ENCODE peak calls at places on chromosome 12, in four cellular contexts. P, Z, X and I are unnamed samples.

GRCh38 chr12:68042212-68042699 is 53.0 kb downstream of the IFNG-AS1 start:
- DNase-seq in P (no peak), Z (peak), X (no peak), I (no peak)

GRCh38 chr12:107379852-107380567 is 286.7 kb upstream of the CRY1 start:
- DNase-seq in P (no peak), Z (peak), X (no peak), I (no peak)

GRCh38 chr12:113844495-113845175 is 121.5 kb downstream of the RBM19 start:
- DNase-seq in P (no peak), Z (no peak), X (no peak), I (no peak)

GRCh38 chr12:130715996-130716917 is at the start of gene RIMBP2:
- DNase-seq in P (peak), Z (peak), X (no peak), I (no peak)

GRCh38 chr12:106327256-106327852 is 24.8 kb downstream of the TCP11L2 start:
- DNase-seq in P (no peak), Z (no peak), X (no peak), I (no peak)

GRCh38 chr12:95096852-95097251 is 23.4 kb upstream of the NR2C1 start:
- DNase-seq in P (peak), Z (peak), X (no peak), I (no peak)

GRCh38 chr12:82912406-82912805 is 225.7 kb downstream of the TMTC2 start:
- DNase-seq in P (no peak), Z (peak), X (no peak), I (no peak)

GRCh38 chr12:92602930-92603623 is 99.7 kb upstream of the PLEKHG7 start:
- DNase-seq in P (no peak), Z (peak), X (no peak), I (no peak)

GRCh38 chr12:33223956-33224355 is 215.7 kb downstream of the SYT10 start:
- DNase-seq in P (no peak), Z (no peak), X (no peak), I (no peak)

GRCh38 chr12:28550757-28551381 is 360.6 kb downstream of the CCDC91 start:
- DNase-seq in P (no peak), Z (peak), X (peak), I (no peak)

GRCh38 chr12:27583057-27583797 is 59.2 kb downstream of the PPFIBP1 start:
- DNase-seq in P (peak), Z (peak), X (peak), I (no peak)

GRCh38 chr12:106211973-106212372 is 35.8 kb downstream of the CKAP4 start:
- DNase-seq in P (no peak), Z (no peak), X (no peak), I (no peak)

GRCh38 chr12:12819221-12819620 is 6.1 kb downstream of the DDX47 start:
- DNase-seq in P (no peak), Z (no peak), X (no peak), I (no peak)

GRCh38 chr12:50415899-50416479 is 15.3 kb downstream of the LARP4 start:
- DNase-seq in P (no peak), Z (no peak), X (peak), I (no peak)

GRCh38 chr12:43057561-43057960 is 468.0 kb upstream of the PRICKLE1 start:
- DNase-seq in P (no peak), Z (peak), X (no peak), I (no peak)

GRCh38 chr12:78473136-78473535 is 391.4 kb upstream of the SYT1 start:
- DNase-seq in P (no peak), Z (peak), X (peak), I (no peak)

GRCh38 chr12:15838986-15839385 is 43.2 kb upstream of the STRAP start:
- DNase-seq in P (no peak), Z (no peak), X (no peak), I (no peak)

GRCh38 chr12:11795910-11796459 is 146.5 kb downstream of the ETV6 start:
- DNase-seq in P (no peak), Z (peak), X (peak), I (no peak)

GRCh38 chr12:130764073-130764472 is 48.0 kb upstream of the RIMBP2 start:
- DNase-seq in P (no peak), Z (peak), X (peak), I (no peak)

GRCh38 chr12:69580074-69580473 is 5.2 kb upstream of the CCT2 start:
- DNase-seq in P (no peak), Z (no peak), X (no peak), I (no peak)

GRCh38 chr12:29510591-29511174 is 13.2 kb upstream of the OVCH1 start:
- DNase-seq in P (no peak), Z (no peak), X (no peak), I (no peak)

GRCh38 chr12:124568431-124569374 is 1.3 kb upstream of the NCOR2 start:
- DNase-seq in P (peak), Z (peak), X (no peak), I (peak)

GRCh38 chr12:78887444-78887843 is 22.9 kb downstream of the SYT1 start:
- DNase-seq in P (no peak), Z (no peak), X (no peak), I (no peak)

GRCh38 chr12:569803-570236 is 93.4 kb downstream of the NINJ2 start:
- DNase-seq in P (peak), Z (peak), X (peak), I (peak)

GRCh38 chr12:42565633-42566032 is 23.9 kb downstream of the PRICKLE1 start:
- DNase-seq in P (no peak), Z (no peak), X (peak), I (no peak)

GRCh38 chr12:85448548-85449139 is 168.6 kb downstream of the ALX1 start:
- DNase-seq in P (no peak), Z (peak), X (peak), I (no peak)

GRCh38 chr12:112809684-112810083 is 18.1 kb downstream of the RPH3A start:
- DNase-seq in P (no peak), Z (no peak), X (no peak), I (no peak)

DNA sequence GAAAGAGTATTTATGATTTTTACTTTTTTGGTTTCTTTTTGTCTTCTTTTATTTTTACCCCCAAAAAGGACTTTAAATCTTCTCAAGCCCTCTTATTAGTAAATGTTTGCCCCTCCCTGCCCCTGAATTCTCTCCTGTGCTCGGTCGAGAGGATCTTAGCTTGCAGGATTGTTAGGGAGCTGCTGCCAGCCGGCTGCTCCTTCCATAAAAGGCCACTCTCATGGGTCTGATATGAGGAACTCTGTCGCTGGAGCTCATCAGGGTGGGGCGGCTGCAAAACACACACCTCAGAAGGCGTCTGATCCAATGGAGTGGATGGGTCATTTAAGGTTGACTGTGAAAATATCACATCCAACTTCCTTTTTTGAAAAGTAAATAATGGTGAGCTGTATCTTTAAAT is 8.5 kb downstream of the LTBR start:
- DNase-seq in P (no peak), Z (no peak), X (no peak), I (no peak)
- TF ChIP-seq POLR2A in P (no peak), Z (no peak), X (no peak), I (no peak)

GRCh38 chr12:56476972-56477432 is 8.6 kb downstream of the SPRYD4 start:
- DNase-seq in P (no peak), Z (no peak), X (no peak), I (no peak)

GRCh38 chr12:56477521-56478225 is 9.3 kb downstream of the SPRYD4 start:
- DNase-seq in P (no peak), Z (no peak), X (no peak), I (no peak)

GRCh38 chr12:56476143-56476542 is 7.8 kb downstream of the SPRYD4 start:
- DNase-seq in P (no peak), Z (no peak), X (no peak), I (no peak)

GRCh38 chr12:56469007-56469930 is 891 bp downstream of the SPRYD4 start:
- DNase-seq in P (peak), Z (no peak), X (no peak), I (no peak)

GRCh38 chr12:56474389-56474788 is 6.0 kb downstream of the SPRYD4 start:
- DNase-seq in P (no peak), Z (no peak), X (no peak), I (peak)
- TF ChIP-seq POLR2A in P (no peak), Z (no peak), X (no peak), I (no peak)

GRCh38 chr12:14802961-14803829 is at the start of the genes C12orf60 and WBP11:
- DNase-seq in P (peak), Z (peak), X (peak), I (peak)
- TF ChIP-seq POLR2A in P (peak), Z (peak), X (peak), I (peak)

GRCh38 chr12:7502612-7503011 is 965 bp downstream of the CD163 start:
- DNase-seq in P (no peak), Z (no peak), X (no peak), I (no peak)

GRCh38 chr12:7501031-7501585 is 2.5 kb downstream of the CD163 start:
- DNase-seq in P (no peak), Z (peak), X (no peak), I (no peak)

GRCh38 chr12:7495136-7495535 is 8.4 kb downstream of the CD163 start:
- DNase-seq in P (no peak), Z (no peak), X (no peak), I (no peak)

GRCh38 chr12:7497661-7498060 is 5.9 kb downstream of the CD163 start:
- DNase-seq in P (no peak), Z (no peak), X (no peak), I (no peak)

GRCh38 chr12:7498832-7499231 is 4.7 kb downstream of the CD163 start:
- DNase-seq in P (no peak), Z (peak), X (no peak), I (no peak)
- TF ChIP-seq POLR2A in P (no peak), Z (no peak), X (no peak), I (no peak)

DNA sequence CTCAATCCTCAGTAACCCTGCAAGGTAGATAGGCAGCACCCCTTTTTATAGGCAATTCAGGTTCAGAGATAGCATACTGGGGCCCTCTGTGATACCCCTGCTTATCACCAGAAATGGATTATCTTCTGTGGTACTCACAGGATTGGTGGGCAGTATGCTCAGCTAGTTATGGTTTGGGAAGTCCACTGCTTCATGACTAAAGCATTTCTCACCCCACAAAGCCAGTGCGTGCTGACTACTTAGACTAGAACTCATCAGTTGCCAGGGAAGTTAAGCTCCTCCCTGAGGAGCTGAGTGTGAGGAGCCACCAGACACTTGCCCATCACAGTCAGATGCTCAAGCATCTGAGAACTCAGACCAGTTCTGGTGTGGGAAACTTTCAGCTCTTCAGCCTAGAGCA is 76.3 kb downstream of the SCAF11 start:
- DNase-seq in P (no peak), Z (peak), X (no peak), I (no peak)
- TF ChIP-seq POLR2A in P (no peak), Z (no peak), X (no peak), I (no peak)

GRCh38 chr12:116559330-116560080 is at the start of gene MAP1LC3B2:
- DNase-seq in P (peak), Z (peak), X (no peak), I (peak)
- TF ChIP-seq POLR2A in P (no peak), Z (no peak), X (no peak), I (no peak)

DNA sequence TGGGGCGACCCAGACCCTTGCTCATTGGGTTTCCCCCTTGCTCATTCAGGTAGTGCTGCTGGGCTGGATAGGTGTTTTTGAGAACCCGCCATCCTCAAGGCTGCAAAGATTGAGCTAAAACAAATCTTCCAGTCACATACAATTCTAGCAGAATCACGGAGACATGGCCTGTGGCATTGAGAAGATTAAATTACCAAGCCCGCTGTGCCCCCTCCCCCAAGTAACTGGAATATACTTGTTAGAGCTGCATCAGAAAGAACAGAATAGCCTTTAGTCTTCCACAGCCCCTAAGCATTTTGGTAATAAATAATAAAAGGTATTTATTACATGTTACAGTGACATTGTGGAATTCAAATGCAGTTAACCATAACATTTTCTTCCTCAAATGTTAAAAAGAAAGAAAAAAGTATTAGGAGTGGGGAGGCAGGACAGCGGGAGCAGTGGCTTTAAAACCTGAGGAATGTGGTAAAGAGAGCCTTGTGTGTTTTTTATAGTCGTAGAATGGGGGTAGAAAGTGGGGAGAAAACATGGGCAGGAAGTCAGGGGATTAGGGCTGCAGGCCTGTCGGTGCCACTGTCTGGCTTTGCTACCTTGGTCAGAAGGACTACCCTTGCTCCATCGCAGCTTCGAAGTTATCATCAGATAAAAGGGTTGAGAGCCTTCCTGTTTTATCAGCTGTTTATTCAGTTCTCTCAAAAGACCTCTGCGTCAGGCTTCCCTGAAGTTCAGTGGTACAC is 255.8 kb downstream of the MSRB3 start:
- DNase-seq in P (no peak), Z (no peak), X (peak), I (no peak)
- TF ChIP-seq POLR2A in P (no peak), Z (no peak), X (no peak), I (no peak)

DNA sequence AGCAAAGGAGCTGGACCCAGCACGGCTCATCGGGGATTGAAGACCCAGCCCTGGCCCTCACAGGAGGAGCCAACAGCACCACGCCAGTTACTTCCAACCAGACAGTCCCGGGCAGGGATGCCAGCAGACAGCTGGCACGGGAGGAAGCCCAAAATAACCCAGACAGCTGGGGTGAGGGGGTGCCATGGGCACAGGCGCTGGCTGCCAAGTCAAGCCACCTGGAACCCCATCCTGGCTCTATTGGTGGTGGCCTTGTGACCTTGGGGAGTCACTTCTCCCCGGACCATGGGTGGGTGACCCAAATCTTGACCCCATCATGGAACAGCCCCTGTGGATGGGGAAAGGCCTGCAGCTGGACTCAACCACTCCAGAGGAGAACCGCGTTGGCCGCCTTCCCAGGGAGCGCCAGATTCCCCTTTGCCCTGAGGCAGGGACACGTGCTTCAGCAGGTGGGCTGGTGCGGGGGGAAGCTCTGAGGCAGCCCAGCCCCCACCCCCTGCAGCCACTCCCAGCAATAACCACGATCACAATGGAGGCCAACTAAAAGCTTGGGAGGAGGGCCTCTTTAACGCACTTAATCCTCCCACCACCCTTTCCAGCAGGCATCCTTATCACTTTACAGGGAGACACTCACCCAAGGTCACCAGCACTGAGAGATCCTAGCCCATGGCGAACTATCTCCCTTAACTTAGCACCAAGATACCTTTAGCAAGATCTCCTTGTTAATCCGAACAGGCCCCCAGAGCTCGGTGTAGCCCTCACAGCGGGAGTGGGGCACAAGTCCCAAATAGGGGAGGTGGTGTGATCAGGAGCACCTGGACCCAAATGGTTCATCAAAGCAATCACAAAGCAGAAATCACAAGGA is 4.7 kb upstream of the RHOF start:
- DNase-seq in P (peak), Z (peak), X (peak), I (peak)
- TF ChIP-seq POLR2A in P (no peak), Z (no peak), X (peak), I (no peak)